ENCODE peak calls at places on chromosomes 5 and 9, in five cellular contexts. B is IMR-90, E is H9, U is H1, K is mesenchymal stem cell. P is an unnamed sample.
A peak's percentile ranks its signal among the peaks of the same experiment; 100 is the strongest.

GRCh38 chr5:172114875-172115422 is 73.1 kb downstream of the STK10 start:
- DNase-seq in B (no peak), E (peak; percentile 64), U (no peak), K (no peak), P (peak; percentile 26)

GRCh38 chr5:86337667-86338460 is 279.9 kb upstream of the COX7C start:
- DNase-seq in B (no peak), E (peak; percentile 45), U (peak; percentile 51), K (no peak), P (no peak)

GRCh38 chr5:82348749-82349148 is 70.6 kb upstream of the RPS23 start:
- DNase-seq in B (no peak), E (no peak), U (no peak), K (no peak), P (no peak)

GRCh38 chr9:17631396-17631795 is 52.5 kb downstream of the SH3GL2 start:
- DNase-seq in B (peak; percentile 32), E (no peak), U (no peak), K (no peak), P (no peak)

GRCh38 chr5:5587474-5587873 is 165.0 kb downstream of the ICE1 start:
- DNase-seq in B (no peak), E (no peak), U (no peak), K (no peak), P (no peak)

GRCh38 chr9:89154651-89155336 is 23.8 kb downstream of the SHC3 start:
- DNase-seq in B (peak; percentile 96), E (no peak), U (no peak), K (peak; percentile 83), P (peak; percentile 2)

GRCh38 chr9:89468271-89468960 is 29.5 kb downstream of the SEMA4D start:
- DNase-seq in B (no peak), E (no peak), U (no peak), K (no peak), P (no peak)

GRCh38 chr9:106697799-106698591 is 165.0 kb upstream of the ZNF462 start:
- DNase-seq in B (peak; percentile 46), E (no peak), U (no peak), K (peak; percentile 7), P (peak; percentile 32)

GRCh38 chr9:131347376-131348020 is 46.4 kb upstream of the PRRC2B start:
- DNase-seq in B (no peak), E (no peak), U (no peak), K (no peak), P (no peak)

GRCh38 chr5:84274585-84275468 is 109.9 kb downstream of the EDIL3 start:
- DNase-seq in B (peak; percentile 28), E (no peak), U (peak; percentile 64), K (peak; percentile 39), P (peak; percentile 52)

GRCh38 chr5:128196791-128197190 is 113.2 kb downstream of the SLC12A2 start:
- DNase-seq in B (peak; percentile 86), E (no peak), U (no peak), K (peak; percentile 26), P (no peak)

GRCh38 chr9:128097156-128098016 is 29.4 kb downstream of the SLC25A25 start:
- DNase-seq in B (no peak), E (no peak), U (no peak), K (no peak), P (no peak)

GRCh38 chr5:77935516-77936364 is 159.6 kb upstream of the TBCA start:
- DNase-seq in B (no peak), E (no peak), U (no peak), K (no peak), P (no peak)

GRCh38 chr5:50759526-50760280 is 93.3 kb downstream of the PARP8 start:
- DNase-seq in B (no peak), E (no peak), U (no peak), K (no peak), P (no peak)

GRCh38 chr5:77952811-77953210 is 176.7 kb upstream of the TBCA start:
- DNase-seq in B (peak; percentile 54), E (no peak), U (no peak), K (no peak), P (no peak)

GRCh38 chr5:179762079-179762780 is 29.6 kb downstream of the MAML1 start:
- DNase-seq in B (no peak), E (no peak), U (no peak), K (no peak), P (no peak)

GRCh38 chr9:109143881-109144562 is 23.0 kb downstream of the FRRS1L start:
- DNase-seq in B (peak; percentile 13), E (peak; percentile 48), U (no peak), K (peak; percentile 28), P (peak; percentile 8)

GRCh38 chr5:32810812-32811211 is 99.7 kb downstream of the NPR3 start:
- DNase-seq in B (peak; percentile 68), E (no peak), U (no peak), K (no peak), P (peak; percentile 68)

GRCh38 chr5:75335952-75336624 is 932 bp upstream of the HMGCR start:
- DNase-seq in B (peak; percentile 88), E (no peak), U (no peak), K (peak; percentile 95), P (peak; percentile 86)

GRCh38 chr5:81045389-81045807 is 85.2 kb downstream of the RASGRF2 start:
- DNase-seq in B (no peak), E (no peak), U (no peak), K (no peak), P (peak; percentile 22)

GRCh38 chr5:1788828-1789227 is 10.8 kb downstream of the MRPL36 start:
- DNase-seq in B (no peak), E (no peak), U (no peak), K (no peak), P (no peak)

GRCh38 chr5:88769165-88769564 is 113.8 kb downstream of the MEF2C start:
- DNase-seq in B (peak; percentile 10), E (no peak), U (no peak), K (no peak), P (no peak)

GRCh38 chr9:99726758-99727157 is 94.9 kb upstream of the NR4A3 start:
- DNase-seq in B (no peak), E (no peak), U (no peak), K (no peak), P (no peak)

GRCh38 chr5:110376281-110376916 is 350.1 kb downstream of the TMEM232 start:
- DNase-seq in B (no peak), E (no peak), U (no peak), K (peak; percentile 19), P (peak; percentile 88)

GRCh38 chr5:149561848-149562247 is 10.6 kb upstream of the CSNK1A1 start:
- DNase-seq in B (peak; percentile 98), E (peak; percentile 42), U (no peak), K (peak; percentile 97), P (peak; percentile 58)

GRCh38 chr9:133761641-133762248 is 23.6 kb upstream of the SARDH start:
- DNase-seq in B (no peak), E (peak; percentile 14), U (no peak), K (no peak), P (no peak)

GRCh38 chr5:144183254-144183889 is 12.7 kb downstream of the KCTD16 start:
- DNase-seq in B (peak; percentile 85), E (no peak), U (no peak), K (peak; percentile 43), P (no peak)

GRCh38 chr5:130896636-130897035 is 268.4 kb downstream of the HINT1 start:
- DNase-seq in B (no peak), E (no peak), U (no peak), K (no peak), P (no peak)

GRCh38 chr5:130890610-130891009 is 274.4 kb downstream of the HINT1 start:
- DNase-seq in B (no peak), E (no peak), U (no peak), K (no peak), P (no peak)

GRCh38 chr5:130893003-130893402 is 272.1 kb downstream of the HINT1 start:
- DNase-seq in B (no peak), E (no peak), U (no peak), K (no peak), P (no peak)
- H3K4ac ChIP-seq in B (no peak overlapping the region), E (no peak overlapping the region), U (no peak overlapping the region), K (no peak overlapping the region), P (no peak overlapping the region)

GRCh38 chr9:617441-618085 is 223.9 kb upstream of the DMRT1 start:
- DNase-seq in B (no peak), E (peak; percentile 29), U (no peak), K (no peak), P (peak; percentile 28)

GRCh38 chr9:613771-614347 is 227.6 kb upstream of the DMRT1 start:
- DNase-seq in B (peak; percentile 91), E (peak; percentile 83), U (peak; percentile 64), K (peak; percentile 89), P (peak; percentile 77)

GRCh38 chr9:615756-616155 is 225.7 kb upstream of the DMRT1 start:
- DNase-seq in B (no peak), E (no peak), U (no peak), K (no peak), P (no peak)

GRCh38 chr9:616694-617093 is 224.8 kb upstream of the DMRT1 start:
- DNase-seq in B (no peak), E (no peak), U (no peak), K (no peak), P (no peak)

GRCh38 chr9:614421-614820 is 227.1 kb upstream of the DMRT1 start:
- DNase-seq in B (no peak), E (no peak), U (no peak), K (no peak), P (no peak)
- H2BK5ac ChIP-seq in B (peak overlapping the region; percentile 35), E (no peak overlapping the region), U (no peak overlapping the region), K (no peak overlapping the region), P (peak overlapping the region; percentile 3)

GRCh38 chr5:61817472-61818326 is 485.6 kb downstream of the ZSWIM6 start:
- DNase-seq in B (peak; percentile 39), E (peak; percentile 49), U (no peak), K (peak; percentile 63), P (peak; percentile 79)

GRCh38 chr5:61823796-61824195 is 482.2 kb upstream of the KIF2A start:
- DNase-seq in B (no peak), E (no peak), U (no peak), K (no peak), P (no peak)

GRCh38 chr5:61821561-61821960 is 484.4 kb upstream of the KIF2A start:
- DNase-seq in B (no peak), E (no peak), U (no peak), K (no peak), P (no peak)

GRCh38 chr5:61824396-61824795 is 481.6 kb upstream of the KIF2A start:
- DNase-seq in B (no peak), E (no peak), U (no peak), K (no peak), P (no peak)

DNA sequence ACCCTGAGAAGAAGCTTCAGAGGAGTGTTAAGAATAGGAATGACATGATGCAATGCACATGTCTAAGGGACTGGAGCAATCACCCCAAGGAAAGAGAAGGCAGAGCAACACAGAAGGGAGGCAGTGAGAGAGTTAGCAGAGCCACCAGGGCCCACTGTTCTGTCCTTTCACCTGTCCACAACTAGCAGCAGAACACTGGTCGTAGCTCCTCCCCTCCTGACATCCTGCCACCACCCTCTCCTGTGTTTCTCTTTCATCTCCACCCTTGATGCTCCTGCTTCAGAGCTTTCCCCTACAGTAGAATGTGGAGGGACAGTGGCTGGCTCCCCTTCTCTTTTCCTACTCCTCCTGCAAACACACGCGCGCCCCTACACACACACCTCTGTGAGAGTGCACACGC is 483.4 kb upstream of the KIF2A start:
- DNase-seq in B (no peak), E (no peak), U (no peak), K (no peak), P (no peak)
- H4K91ac ChIP-seq in B (no peak overlapping the region), E (no peak overlapping the region), U (no peak overlapping the region), K (no peak overlapping the region), P (no peak overlapping the region)

DNA sequence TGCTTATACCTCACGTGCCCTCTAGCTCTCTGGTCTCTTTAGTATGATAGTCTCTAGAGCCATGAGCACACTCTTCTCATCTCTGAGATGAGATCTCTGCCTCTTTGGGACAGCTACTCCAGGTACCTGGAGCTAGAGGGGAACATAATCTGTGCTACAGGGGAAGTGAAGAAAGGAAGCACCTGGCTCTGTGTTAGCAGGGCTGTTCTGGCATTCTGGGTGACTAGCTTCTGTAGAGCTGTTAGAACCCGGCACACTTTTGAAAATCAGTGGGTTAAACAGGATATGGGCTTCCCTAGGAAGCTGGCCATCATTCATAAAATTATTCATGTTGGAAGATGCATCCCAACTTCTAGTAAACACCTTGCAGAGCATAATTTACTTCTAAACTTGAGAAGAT is 224.8 kb downstream of the MCTP1 start:
- DNase-seq in B (no peak), E (no peak), U (no peak), K (no peak), P (no peak)
- H3K4ac ChIP-seq in B (no peak overlapping the region), E (no peak overlapping the region), U (no peak overlapping the region), K (no peak overlapping the region), P (no peak overlapping the region)

P was measured in trophoblast cell.